ENCODE peak calls at places on chromosomes 12 and 14, in eight cellular contexts. C is caudate nucleus; V is posterior vena cava; F is stimulated activated CD8-positive, alpha-beta memory T cell treated with anti-CD3 and anti-CD28 coated beads, Interleukin-4, amount 100 ng/mL, for 48 hours; X is endodermal cell; J is SJSA1; S is pancreas; A is activated gamma-delta T cell treated with anti-CD3 and anti-CD28 coated beads, Interleukin-2, amount 50 U/mL, for 16 hours. Q is an unnamed sample.

GRCh38 chr14:55731881-55732498 is 152.0 kb downstream of the KTN1 start:
- DNase-seq in C (no peak), V (no peak), F (peak), X (peak), J (no peak), S (peak), A (peak), Q (peak)

GRCh38 chr12:89707623-89707991 is 1.0 kb downstream of the ATP2B1 start:
- DNase-seq in C (no peak), V (peak), F (peak), X (peak), J (peak), S (peak), A (no peak), Q (peak)

GRCh38 chr12:45232771-45233372 is 17.0 kb downstream of the ANO6 start:
- DNase-seq in C (no peak), V (no peak), F (peak), X (peak), J (peak), S (no peak), A (no peak), Q (no peak)

GRCh38 chr12:93060071-93060665 is 131.1 kb upstream of the EEA1 start:
- DNase-seq in C (no peak), V (no peak), F (no peak), X (no peak), J (no peak), S (no peak), A (no peak), Q (no peak)

GRCh38 chr12:8638951-8639350 is 23.7 kb downstream of the MFAP5 start:
- DNase-seq in C (no peak), V (no peak), F (no peak), X (no peak), J (no peak), S (no peak), A (no peak), Q (no peak)

GRCh38 chr12:68793975-68794652 is 13.9 kb upstream of the MDM2 start:
- DNase-seq in C (no peak), V (no peak), F (no peak), X (no peak), J (peak), S (no peak), A (no peak), Q (no peak)

GRCh38 chr14:93736378-93737014 is 51.8 kb downstream of the PRIMA1 start:
- DNase-seq in C (no peak), V (no peak), F (no peak), X (peak), J (no peak), S (no peak), A (no peak), Q (no peak)

GRCh38 chr12:79689477-79690155 is 1.1 kb downstream of the PAWR start:
- DNase-seq in C (no peak), V (peak), F (peak), X (peak), J (peak), S (peak), A (no peak), Q (no peak)

GRCh38 chr12:47164730-47165439 is 85.1 kb upstream of the AMIGO2 start:
- DNase-seq in C (no peak), V (no peak), F (no peak), X (no peak), J (no peak), S (no peak), A (no peak), Q (no peak)

GRCh38 chr14:93054006-93054405 is 61.7 kb downstream of the ITPK1 start:
- DNase-seq in C (no peak), V (no peak), F (no peak), X (no peak), J (no peak), S (no peak), A (no peak), Q (no peak)

GRCh38 chr12:65500121-65500846 is 221.8 kb downstream of the MSRB3 start:
- DNase-seq in C (no peak), V (no peak), F (no peak), X (no peak), J (peak), S (no peak), A (no peak), Q (no peak)

GRCh38 chr12:98188649-98189048 is 326.7 kb upstream of the TMPO start:
- DNase-seq in C (no peak), V (no peak), F (no peak), X (no peak), J (no peak), S (no peak), A (no peak), Q (no peak)

GRCh38 chr12:27233814-27234213 is 10.3 kb upstream of the STK38L start:
- DNase-seq in C (no peak), V (no peak), F (no peak), X (peak), J (no peak), S (no peak), A (no peak), Q (no peak)

GRCh38 chr14:55582741-55583140 is 2.7 kb downstream of the KTN1 start:
- DNase-seq in C (no peak), V (no peak), F (no peak), X (no peak), J (no peak), S (no peak), A (no peak), Q (no peak)

GRCh38 chr12:132409495-132410295 is 80.3 kb upstream of the FBRSL1 start:
- DNase-seq in C (no peak), V (no peak), F (no peak), X (no peak), J (no peak), S (no peak), A (no peak), Q (no peak)

GRCh38 chr14:53956427-53957201 is at the start of gene BMP4:
- DNase-seq in C (no peak), V (peak), F (peak), X (peak), J (no peak), S (peak), A (no peak), Q (no peak)

Q was measured in stimulated activated effector memory CD8-positive, alpha-beta T cell treated with anti-CD3 and anti-CD28 coated beads, Interleukin-12 subunit alpha, Interleukin-12 subunit beta, amount 100 ng/mL, for 72 hours.